ENCODE peak calls at places on chromosome 4, in five cellular contexts. I, N, A, W and F are unnamed samples.

GRCh38 chr4:184824776-184825393 is 883 bp downstream of the ACSL1 start:
- DNase-seq in A (no peak), N (peak; percentile 54), I (no peak), W (no peak), F (peak; percentile 52)

GRCh38 chr4:4872148-4872903 is 12.9 kb downstream of the MSX1 start:
- DNase-seq in A (no peak), N (no peak), W (peak; percentile 85), I (no peak), F (no peak)

GRCh38 chr4:4867745-4868505 is 8.5 kb downstream of the MSX1 start:
- DNase-seq in A (no peak), W (peak; percentile 34), N (no peak), I (no peak), F (peak; percentile 33)

GRCh38 chr4:106351016-106351415 is 17.6 kb downstream of the GIMD1 start:
- DNase-seq in I (no peak), W (no peak), N (no peak), A (no peak), F (no peak)

GRCh38 chr4:142126890-142127497 is 490.6 kb downstream of the IL15 start:
- DNase-seq in N (peak; percentile 77), A (peak; percentile 79), I (peak; percentile 89), W (peak; percentile 72), F (peak; percentile 16)

GRCh38 chr4:41281038-41281634 is 24.4 kb downstream of the UCHL1 start:
- DNase-seq in N (peak; percentile 77), I (peak; percentile 84), W (peak; percentile 87), A (peak; percentile 74), F (peak; percentile 77)

GRCh38 chr4:120052840-120053239 is 13.8 kb downstream of the MAD2L1 start:
- DNase-seq in W (no peak), I (peak; percentile 99), A (no peak), N (no peak), F (no peak)

GRCh38 chr4:125105561-125105960 is 209.2 kb upstream of the FAT4 start:
- DNase-seq in N (no peak), I (peak; percentile 48), A (no peak), W (no peak), F (no peak)

GRCh38 chr4:12679217-12679616 is 804.9 kb downstream of the RAB28 start:
- DNase-seq in A (no peak), N (no peak), I (peak; percentile 3), W (no peak), F (peak; percentile 5)

GRCh38 chr4:84800256-84800655 is 166.2 kb downstream of the WDFY3 start:
- DNase-seq in W (no peak), I (no peak), A (no peak), N (no peak), F (no peak)

GRCh38 chr4:176587920-176588319 is 204.8 kb downstream of the VEGFC start:
- DNase-seq in W (no peak), A (no peak), I (peak; percentile 92), N (no peak), F (no peak)

GRCh38 chr4:37892641-37893040 is 1.8 kb downstream of the TBC1D1 start:
- DNase-seq in N (peak; percentile 75), I (no peak), A (peak; percentile 15), W (no peak), F (peak; percentile 77)

GRCh38 chr4:86816463-86817107 is 32.6 kb downstream of the SLC10A6 start:
- DNase-seq in N (no peak), I (peak; percentile 39), W (no peak), A (no peak), F (no peak)

GRCh38 chr4:32196950-32197688 is 1477.0 kb downstream of the PCDH7 start:
- DNase-seq in N (no peak), W (no peak), I (no peak), A (no peak), F (no peak)

GRCh38 chr4:94649381-94650128 is 108.2 kb upstream of the BMPR1B start:
- DNase-seq in A (no peak), I (peak; percentile 62), W (no peak), N (no peak), F (no peak)

GRCh38 chr4:5266991-5267390 is 215.7 kb downstream of the STK32B start:
- DNase-seq in N (no peak), W (no peak), A (no peak), I (no peak), F (no peak)

GRCh38 chr4:170388255-170388654 is 298.5 kb upstream of the AADAT start:
- DNase-seq in N (no peak), I (peak; percentile 6), A (no peak), W (no peak), F (no peak)

GRCh38 chr4:16196482-16197393 is 29.5 kb downstream of the TAPT1 start:
- DNase-seq in N (no peak), I (peak; percentile 76), W (peak; percentile 76), A (no peak), F (no peak)

GRCh38 chr4:7217039-7217438 is 24.7 kb downstream of the SORCS2 start:
- DNase-seq in I (no peak), W (no peak), N (no peak), A (no peak), F (no peak)

GRCh38 chr4:23903859-23904438 is 14.1 kb upstream of the PPARGC1A start:
- DNase-seq in I (peak; percentile 36), A (no peak), W (no peak), N (no peak), F (no peak)

GRCh38 chr4:153759407-153760226 is at the start of gene RNF175:
- DNase-seq in N (no peak), A (no peak), I (no peak), W (peak; percentile 66), F (no peak)

GRCh38 chr4:13918110-13918509 is 290.6 kb upstream of the BOD1L1 start:
- DNase-seq in N (no peak), W (no peak), A (no peak), I (peak; percentile 94), F (no peak)

GRCh38 chr4:102761902-102762301 is 1.1 kb upstream of the MANBA start:
- DNase-seq in I (no peak), A (no peak), W (no peak), N (no peak), F (no peak)

GRCh38 chr4:122450847-122451246 is 5.7 kb downstream of the IL2 start:
- DNase-seq in A (no peak), N (peak; percentile 19), W (peak; percentile 74), I (peak; percentile 12), F (no peak)

GRCh38 chr4:83108101-83108861 is 6.2 kb downstream of the PLAC8 start:
- DNase-seq in I (no peak), N (peak; percentile 28), W (no peak), A (no peak), F (no peak)

GRCh38 chr4:101977096-101977495 is 186.6 kb downstream of the BANK1 start:
- DNase-seq in I (peak; percentile 97), N (no peak), A (no peak), W (no peak), F (no peak)

GRCh38 chr4:147233-147632 is 22.9 kb downstream of the ZNF718 start:
- DNase-seq in A (no peak), W (no peak), I (no peak), N (no peak), F (no peak)
- TF ChIP-seq CTCF in A (no peak), W (no peak), I (no peak), N (no peak), F (no peak)

GRCh38 chr4:129218897-129219296 is 122.9 kb downstream of the C4orf33 start:
- DNase-seq in I (peak; percentile 16), A (no peak), N (no peak), W (no peak), F (no peak)
- TF ChIP-seq CTCF in I (no peak), A (no peak), N (no peak), W (no peak), F (no peak)

DNA sequence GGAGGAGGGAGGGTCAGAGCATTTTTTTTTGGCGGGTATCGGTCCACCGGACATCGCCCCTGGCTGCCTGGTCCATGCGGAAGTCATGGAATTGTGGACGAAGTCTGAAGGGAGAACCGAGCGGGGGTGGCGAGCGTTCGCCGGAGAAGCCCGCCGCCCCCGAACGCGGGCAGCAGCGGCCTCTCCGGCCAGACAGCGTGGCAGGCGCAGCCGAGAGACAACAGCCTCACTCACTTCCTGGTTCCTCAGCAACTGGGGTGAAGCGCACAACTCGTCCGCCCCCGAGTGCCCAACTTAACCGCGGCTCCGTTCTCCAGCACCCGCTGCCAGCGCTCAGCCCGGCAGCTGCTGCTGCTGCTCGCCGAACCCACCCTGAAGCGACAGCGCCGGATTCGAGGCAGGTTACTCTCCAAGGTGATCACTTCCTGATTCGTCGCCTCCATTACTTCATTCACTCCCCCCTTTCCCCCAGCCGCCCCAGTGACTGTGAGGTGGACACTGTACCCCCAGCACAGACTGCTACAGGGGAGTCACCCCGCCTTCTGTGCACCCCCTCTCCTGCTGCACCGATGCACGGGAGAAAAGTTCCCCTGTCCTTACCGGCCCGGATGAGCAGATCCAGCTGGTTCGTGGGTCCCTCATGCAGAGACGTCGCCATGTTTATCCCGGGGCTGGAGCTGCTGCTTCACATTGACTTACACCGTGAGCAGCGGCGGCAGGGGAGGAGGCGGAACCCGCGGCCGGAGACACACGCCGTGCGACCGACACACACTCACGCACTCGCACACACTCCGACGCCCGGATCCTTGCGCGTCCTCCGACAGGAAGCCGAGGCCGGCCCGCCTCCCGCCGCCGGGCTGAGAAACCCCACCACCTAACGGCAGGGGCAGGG is 68.2 kb downstream of the NOCT start:
- DNase-seq in A (peak; percentile 91), I (peak; percentile 96), N (peak; percentile 96), W (peak; percentile 95), F (peak; percentile 90)
- TF ChIP-seq CTCF in A (peak; percentile 30), I (peak; percentile 15), N (peak; percentile 2), W (peak; percentile 47), F (peak; percentile 10)

GRCh38 chr4:65656008-65656407 is 14.3 kb downstream of the EPHA5 start:
- DNase-seq in N (no peak), I (no peak), A (no peak), W (no peak), F (no peak)

GRCh38 chr4:65658117-65658516 is 12.2 kb downstream of the EPHA5 start:
- DNase-seq in N (no peak), W (peak; percentile 32), A (no peak), I (no peak), F (no peak)

GRCh38 chr4:65653740-65654361 is 16.4 kb downstream of the EPHA5 start:
- DNase-seq in I (peak; percentile 26), A (no peak), N (no peak), W (no peak), F (no peak)

GRCh38 chr4:65651031-65651430 is 19.3 kb downstream of the EPHA5 start:
- DNase-seq in W (no peak), A (no peak), I (no peak), N (no peak), F (no peak)

GRCh38 chr4:65654976-65655375 is 15.3 kb downstream of the EPHA5 start:
- DNase-seq in I (no peak), A (no peak), N (no peak), W (no peak), F (no peak)
- TF ChIP-seq CTCF in I (no peak), A (no peak), N (no peak), W (no peak), F (no peak)

DNA sequence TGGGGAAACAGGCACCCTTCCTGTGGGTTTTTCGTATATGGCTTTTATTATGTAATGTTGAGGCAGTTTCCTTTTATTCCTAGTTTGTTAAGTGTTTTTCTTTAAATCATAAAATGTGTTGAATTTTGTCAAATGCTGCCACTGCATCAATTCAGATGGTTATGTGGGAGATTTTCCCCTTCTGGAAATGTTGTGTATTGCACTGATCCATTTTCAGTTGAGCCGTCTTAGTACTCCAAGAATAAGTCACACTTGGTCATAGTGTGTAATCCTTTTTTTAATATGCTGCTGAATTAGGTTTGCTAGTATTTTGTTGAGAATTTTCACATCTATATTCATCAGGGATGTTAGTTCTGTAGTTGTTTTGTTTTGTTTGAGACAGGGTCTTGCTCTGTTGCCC is 9.5 kb upstream of the CTBP1 start:
- DNase-seq in A (no peak), I (no peak), N (no peak), W (no peak), F (no peak)
- TF ChIP-seq CTCF in A (no peak), I (peak; percentile 18), N (no peak), W (no peak), F (no peak)